ENCODE peak calls at places on chromosomes 4 and X, in five cellular contexts. R, P, G, V and I are unnamed samples. For H3K4me1, the result is how much of the 10 kb centered on the place peaks cover.

GRCh38 chrX:69102805-69103204 is 62.4 kb downstream of the PJA1 start:
- DNase-seq in P (no peak), R (no peak), G (no peak), V (no peak), I (no peak)

GRCh38 chr4:79211490-79211889 is 114.4 kb downstream of the NAA11 start:
- DNase-seq in P (no peak), V (no peak), R (no peak), G (no peak), I (no peak)

GRCh38 chr4:111871802-111872201 is 273.5 kb upstream of the FAM241A start:
- DNase-seq in V (no peak), P (no peak), G (no peak), R (no peak), I (no peak)

GRCh38 chr4:78477276-78477675 is 74.3 kb upstream of the ANXA3 start:
- DNase-seq in P (no peak), R (peak), V (no peak), G (no peak), I (no peak)

GRCh38 chrX:78747471-78747870 is at the start of gene LPAR4:
- DNase-seq in G (no peak), P (no peak), V (no peak), R (no peak), I (no peak)

GRCh38 chr4:5256416-5256815 is 205.1 kb downstream of the STK32B start:
- DNase-seq in V (no peak), P (no peak), R (no peak), G (no peak), I (no peak)

GRCh38 chr4:25884040-25884788 is 21.4 kb upstream of the SEL1L3 start:
- DNase-seq in P (no peak), G (no peak), R (peak), V (no peak), I (no peak)

GRCh38 chr4:124060261-124060918 is 652.1 kb downstream of the ANKRD50 start:
- DNase-seq in V (no peak), R (peak), G (no peak), P (peak), I (no peak)

GRCh38 chrX:2627272-2627867 is 63.7 kb upstream of the CD99 start:
- DNase-seq in R (peak), V (peak), G (no peak), P (peak), I (no peak)

GRCh38 chr4:6393066-6393465 is 79.3 kb downstream of the PPP2R2C start:
- DNase-seq in R (no peak), P (no peak), G (no peak), V (no peak), I (no peak)

GRCh38 chrX:51420610-51421009 is 75.8 kb downstream of the NUDT11 start:
- DNase-seq in P (peak), V (peak), R (peak), G (no peak), I (peak)

GRCh38 chr4:4861592-4862551 is 2.4 kb downstream of the MSX1 start:
- DNase-seq in V (no peak), P (no peak), R (no peak), G (no peak), I (no peak)

GRCh38 chrX:56029188-56029587 is 203.0 kb upstream of the KLF8 start:
- DNase-seq in R (no peak), P (no peak), V (no peak), G (no peak), I (no peak)

GRCh38 chrX:57289089-57289488 is 2.6 kb downstream of the FAAH2 start:
- DNase-seq in V (no peak), P (no peak), R (no peak), G (no peak), I (no peak)

GRCh38 chrX:50594788-50595187 is 124.2 kb upstream of the DGKK start:
- DNase-seq in R (no peak), G (no peak), P (no peak), V (no peak), I (no peak)

GRCh38 chr4:31104596-31104995 is 384.4 kb downstream of the PCDH7 start:
- DNase-seq in G (no peak), R (no peak), P (peak), V (no peak), I (no peak)

GRCh38 chr4:52641853-52642563 is 17.1 kb downstream of the USP46 start:
- DNase-seq in G (no peak), V (no peak), R (peak), P (no peak), I (no peak)

GRCh38 chr4:100497729-100498250 is 20.0 kb downstream of the EMCN start:
- DNase-seq in G (no peak), R (peak), V (no peak), P (no peak), I (no peak)

GRCh38 chr4:161252520-161253141 is 911.2 kb downstream of the FSTL5 start:
- DNase-seq in V (peak), P (peak), G (no peak), R (peak), I (no peak)

GRCh38 chr4:153530284-153530995 is 64.3 kb downstream of the TMEM131L start:
- DNase-seq in R (no peak), V (no peak), G (peak), P (no peak), I (peak)

GRCh38 chr4:151434183-151434860 is 25.3 kb downstream of the FHIP1A start:
- DNase-seq in R (peak), P (no peak), G (no peak), V (no peak), I (no peak)

GRCh38 chr4:147736458-147736857 is 4.6 kb downstream of the ARHGAP10 start:
- DNase-seq in V (no peak), R (peak), P (no peak), G (no peak), I (no peak)

GRCh38 chrX:140298946-140299345 is 205.9 kb downstream of the SOX3 start:
- DNase-seq in G (no peak), R (no peak), P (no peak), V (no peak), I (no peak)

GRCh38 chr4:44150091-44150576 is 298.5 kb downstream of the KCTD8 start:
- DNase-seq in P (no peak), R (peak), G (no peak), V (no peak), I (no peak)

GRCh38 chr4:128846063-128846462 is 36.6 kb downstream of the JADE1 start:
- DNase-seq in V (no peak), G (no peak), P (peak), R (no peak), I (no peak)

GRCh38 chr4:185730387-185730786 is 81.6 kb downstream of the SORBS2 start:
- DNase-seq in G (no peak), R (no peak), V (no peak), P (no peak), I (no peak)

GRCh38 chr4:3318561-3319021 is 25.8 kb downstream of the RGS12 start:
- DNase-seq in R (no peak), V (no peak), P (peak), G (no peak), I (no peak)

GRCh38 chr4:138241281-138242075 is 671 bp downstream of the SLC7A11 start:
- DNase-seq in R (peak), G (no peak), P (peak), V (no peak), I (no peak)

GRCh38 chrX:124406294-124407013 is 60.1 kb downstream of the SH2D1A start:
- DNase-seq in P (peak), G (peak), V (peak), R (peak), I (peak)

GRCh38 chr4:152534541-152535231 is 1.2 kb downstream of the FBXW7 start:
- DNase-seq in V (no peak), R (no peak), P (peak), G (peak), I (peak)

GRCh38 chr4:41281038-41281634 is 24.4 kb downstream of the UCHL1 start:
- DNase-seq in R (peak), P (peak), V (peak), G (no peak), I (no peak)

GRCh38 chr4:73831569-73831968 is 4.9 kb upstream of the CXCL6 start:
- DNase-seq in V (no peak), P (no peak), G (no peak), R (no peak), I (no peak)

GRCh38 chr4:6647582-6648230 is 7.2 kb downstream of the MRFAP1 start:
- DNase-seq in G (no peak), V (no peak), R (no peak), P (no peak), I (no peak)

GRCh38 chrX:130915302-130915701 is 12.3 kb upstream of the ENOX2 start:
- DNase-seq in P (no peak), V (no peak), G (no peak), R (peak), I (no peak)

GRCh38 chrX:46626566-46626965 is 53.0 kb downstream of the CHST7 start:
- DNase-seq in R (no peak), P (no peak), V (no peak), G (no peak), I (no peak)

GRCh38 chr4:140861359-140862181 is 105.4 kb upstream of the TBC1D9 start:
- DNase-seq in R (peak), G (no peak), V (peak), P (peak), I (peak)

GRCh38 chr4:140858897-140859296 is 102.7 kb upstream of the TBC1D9 start:
- DNase-seq in G (no peak), V (no peak), R (peak), P (no peak), I (no peak)

GRCh38 chr4:140865253-140865652 is 109.1 kb upstream of the TBC1D9 start:
- DNase-seq in P (no peak), G (no peak), V (no peak), R (no peak), I (no peak)

GRCh38 chr4:140863187-140863586 is 107.0 kb upstream of the TBC1D9 start:
- DNase-seq in P (no peak), R (no peak), G (no peak), V (no peak), I (no peak)

GRCh38 chr4:140862182-140862442 is 105.9 kb upstream of the TBC1D9 start:
- DNase-seq in V (no peak), R (no peak), G (no peak), P (no peak), I (no peak)
- H3K4me1 ChIP-seq in V (under half), R (under half), G (under half), P (under half), I (under half)

DNA sequence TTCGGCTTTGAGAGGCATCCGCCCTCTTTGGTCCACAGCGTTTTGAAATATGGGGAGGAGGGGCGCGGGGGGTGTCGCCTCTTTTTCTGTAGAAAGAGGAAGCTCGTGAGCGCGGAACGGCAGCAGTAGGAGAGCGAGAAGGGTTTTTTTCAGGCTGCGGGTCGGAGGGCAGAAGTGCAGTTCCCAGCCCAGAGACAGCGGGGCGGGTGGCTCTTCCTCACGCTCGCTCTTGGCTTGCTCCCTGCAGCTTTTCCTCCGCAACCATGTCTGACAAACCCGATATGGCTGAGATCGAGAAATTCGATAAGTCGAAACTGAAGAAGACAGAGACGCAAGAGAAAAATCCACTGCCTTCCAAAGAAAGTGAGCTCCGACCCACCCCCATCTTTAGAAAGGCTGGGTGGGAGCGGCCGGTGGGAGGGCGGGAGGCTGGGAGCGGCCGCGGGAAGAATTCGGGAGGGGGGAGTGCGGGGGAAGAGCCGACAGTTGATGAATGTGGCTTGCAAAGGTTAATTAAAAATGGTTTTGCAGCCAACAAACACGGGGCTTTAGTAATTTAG is 1.2 kb downstream of the TMSB4X start:
- DNase-seq in V (peak), P (peak), G (no peak), R (peak), I (peak)
- H3K4me1 ChIP-seq in V (under half), P (under half), G (under half), R (under half), I (under half)

GRCh38 chr4:77113069-77113468 is 37.3 kb upstream of the CCNI start:
- DNase-seq in V (no peak), G (no peak), P (no peak), R (no peak), I (no peak)
- H3K4me1 ChIP-seq in V (under half), G (under half), P (under half), R (under half), I (under half)

GRCh38 chr4:165464338-165464737 is 85.5 kb downstream of the CPE start:
- DNase-seq in P (no peak), G (no peak), V (no peak), R (no peak), I (no peak)
- H3K4me1 ChIP-seq in P (under half), G (under half), V (under half), R (under half), I (under half)

DNA sequence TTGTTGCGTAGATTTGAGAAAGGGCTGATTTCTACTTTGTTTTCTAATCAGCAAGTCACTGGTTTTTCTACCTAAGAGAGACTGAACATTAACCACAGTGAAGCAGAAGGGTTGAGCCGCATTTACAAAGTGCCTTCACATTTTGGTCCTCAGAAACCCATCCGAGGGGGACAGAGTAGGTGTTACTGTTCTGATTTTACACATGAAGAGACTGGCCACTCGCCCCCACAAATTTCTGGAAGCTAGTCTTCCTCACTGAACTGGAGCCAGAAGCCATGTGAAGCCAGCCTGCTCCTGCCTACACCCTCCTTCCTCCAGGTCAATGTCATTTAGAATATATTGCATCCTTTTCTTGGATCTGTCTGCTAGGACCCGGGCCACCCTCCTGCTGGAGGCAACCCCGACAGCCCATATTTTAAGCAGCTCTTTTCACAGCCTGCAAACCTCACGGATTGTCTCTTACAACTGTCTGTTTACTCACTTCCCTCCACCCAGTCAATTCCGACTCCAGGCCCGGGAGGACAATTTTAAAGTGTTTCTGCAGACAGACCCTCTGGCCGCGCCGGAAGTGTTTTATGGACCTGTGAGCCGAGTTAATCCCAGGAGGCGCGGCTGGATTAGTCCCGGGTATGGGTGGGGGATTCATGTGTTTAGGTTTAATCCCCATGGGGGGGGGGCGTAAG is 73.2 kb upstream of the BCOR start:
- DNase-seq in R (no peak), V (peak), G (no peak), P (no peak), I (no peak)
- H3K4me1 ChIP-seq in R (under half), V (half or more), G (under half), P (under half), I (under half)

GRCh38 chr4:1810765-1811164 is 17.7 kb downstream of the FGFR3 start:
- DNase-seq in V (no peak), G (no peak), P (no peak), R (no peak), I (no peak)
- H3K4me1 ChIP-seq in V (under half), G (under half), P (under half), R (under half), I (under half)

GRCh38 chr4:169239236-169239905 is 31.4 kb downstream of the SH3RF1 start:
- DNase-seq in G (no peak), P (no peak), R (peak), V (no peak), I (no peak)

GRCh38 chr4:169244210-169244609 is 26.5 kb downstream of the SH3RF1 start:
- DNase-seq in P (no peak), G (no peak), V (peak), R (no peak), I (no peak)

GRCh38 chr4:169238445-169238844 is 32.3 kb downstream of the SH3RF1 start:
- DNase-seq in P (peak), G (no peak), R (peak), V (no peak), I (no peak)

GRCh38 chr4:169243808-169244207 is 26.9 kb downstream of the SH3RF1 start:
- DNase-seq in V (no peak), P (no peak), G (no peak), R (peak), I (no peak)

GRCh38 chr4:169241480-169241879 is 29.3 kb downstream of the SH3RF1 start:
- DNase-seq in R (no peak), P (no peak), V (no peak), G (no peak), I (no peak)
- H3K4me1 ChIP-seq in R (under half), P (under half), V (under half), G (under half), I (under half)

DNA sequence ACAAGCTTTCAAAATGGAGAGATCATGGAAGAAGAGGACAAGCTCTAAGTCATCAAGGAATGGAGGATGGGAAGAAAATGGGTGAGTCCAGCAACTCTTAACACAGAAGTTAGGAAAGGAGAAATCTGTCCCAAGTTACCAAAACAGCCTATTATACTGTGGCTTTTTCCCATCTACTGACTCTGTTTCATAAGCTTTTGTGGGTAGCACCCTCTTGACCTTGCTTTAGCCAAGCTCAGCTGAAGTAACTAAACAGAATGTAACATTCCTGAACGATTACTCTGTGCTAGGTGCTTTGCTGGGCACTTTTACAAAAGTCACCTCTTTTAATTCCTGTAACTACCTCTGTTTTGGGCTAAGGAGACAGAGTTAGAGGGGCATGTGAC is 54.8 kb downstream of the MAP7D2 start:
- DNase-seq in R (peak), P (no peak), V (no peak), G (no peak), I (no peak)
- H3K4me1 ChIP-seq in R (under half), P (under half), V (under half), G (under half), I (under half)

GRCh38 chrX:53262918-53263394 is 18.4 kb downstream of the IQSEC2 start:
- DNase-seq in R (peak), G (no peak), V (no peak), P (no peak), I (no peak)
- H3K4me1 ChIP-seq in R (under half), G (under half), V (under half), P (under half), I (under half)

DNA sequence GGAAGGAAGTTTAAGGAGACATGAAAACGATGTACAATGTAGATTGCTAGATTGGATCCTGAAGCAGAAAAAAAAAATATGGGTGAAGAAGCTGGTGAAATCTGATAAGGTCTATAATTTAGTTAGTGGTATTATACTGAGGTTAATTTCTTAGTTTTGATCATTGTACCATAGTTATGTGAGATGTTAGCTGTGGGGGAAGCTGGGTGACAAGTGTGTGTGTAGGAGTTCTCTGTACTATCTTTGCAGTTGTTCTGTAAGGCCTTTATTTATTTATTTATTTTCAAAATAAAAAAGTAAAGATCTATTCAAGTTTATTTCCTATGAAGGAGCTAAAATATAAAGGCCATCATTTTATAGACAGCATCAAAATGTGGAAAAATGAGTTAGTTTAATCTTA is 12.5 kb upstream of the EXOC1 start:
- DNase-seq in G (no peak), R (no peak), V (no peak), P (no peak), I (no peak)
- H3K4me1 ChIP-seq in G (under half), R (under half), V (under half), P (under half), I (under half)